ENCODE peak calls at places on chromosomes 3 and 15, in five cellular contexts. L, R, N, T and Z are unnamed samples.

GRCh38 chr15:41180206-41180789 is 50.3 kb downstream of the EXD1 start:
- DNase-seq in R (no peak), T (no peak), L (no peak), N (no peak), Z (no peak)

GRCh38 chr3:167814441-167814951 is 79.0 kb downstream of the SERPINI1 start:
- DNase-seq in N (no peak), R (no peak), L (no peak), T (no peak), Z (peak)

GRCh38 chr3:111735271-111735758 is 123.8 kb upstream of the PHLDB2 start:
- DNase-seq in L (no peak), T (no peak), R (no peak), N (no peak), Z (peak)

GRCh38 chr15:68310178-68310810 is 32.7 kb downstream of the FEM1B start:
- DNase-seq in T (no peak), R (no peak), L (no peak), N (no peak), Z (no peak)

GRCh38 chr3:187186801-187187421 is 10.4 kb upstream of the RTP1 start:
- DNase-seq in R (no peak), N (no peak), T (no peak), L (peak), Z (peak)

GRCh38 chr3:198107840-198108734 is 148.1 kb downstream of the LMLN start:
- DNase-seq in N (no peak), R (no peak), L (no peak), T (no peak), Z (peak)

GRCh38 chr3:88985491-88985890 is 121.9 kb upstream of the EPHA3 start:
- DNase-seq in T (no peak), R (no peak), N (no peak), L (no peak), Z (no peak)

GRCh38 chr15:26670116-26670515 is 102.8 kb downstream of the GABRB3 start:
- DNase-seq in R (no peak), T (no peak), L (no peak), N (no peak), Z (no peak)

GRCh38 chr3:16936656-16937055 is 51.9 kb downstream of the PLCL2 start:
- DNase-seq in T (no peak), R (no peak), L (no peak), N (no peak), Z (no peak)

GRCh38 chr3:160409812-160410610 is 10.6 kb downstream of the SMC4 start:
- DNase-seq in R (no peak), T (no peak), L (no peak), N (no peak), Z (no peak)

GRCh38 chr15:75229191-75230015 is 27.7 kb downstream of the C15orf39 start:
- DNase-seq in N (no peak), T (no peak), L (no peak), R (no peak), Z (no peak)

GRCh38 chr3:185687479-185687878 is 101.4 kb downstream of the SENP2 start:
- DNase-seq in L (no peak), R (no peak), N (no peak), T (no peak), Z (no peak)

GRCh38 chr15:60563539-60564404 is 84.8 kb upstream of the ICE2 start:
- DNase-seq in L (no peak), N (no peak), T (no peak), R (no peak), Z (no peak)

GRCh38 chr3:159127021-159127392 is 325.2 kb downstream of the MFSD1 start:
- DNase-seq in L (no peak), T (no peak), N (no peak), R (no peak), Z (no peak)

GRCh38 chr3:115693868-115694267 is 70.6 kb downstream of the GAP43 start:
- DNase-seq in N (no peak), R (no peak), L (no peak), T (no peak), Z (no peak)

GRCh38 chr15:39591896-39592315 is 11.0 kb downstream of the THBS1 start:
- DNase-seq in N (no peak), R (no peak), L (no peak), T (no peak), Z (no peak)

GRCh38 chr3:159989973-159990846 is 1.6 kb downstream of the IL12A start:
- DNase-seq in N (no peak), T (no peak), L (no peak), R (no peak), Z (no peak)

GRCh38 chr3:89246326-89246725 is 138.9 kb downstream of the EPHA3 start:
- DNase-seq in T (peak), R (no peak), L (no peak), N (no peak), Z (peak)

GRCh38 chr3:193174137-193174536 is 66.9 kb upstream of the PLAAT1 start:
- DNase-seq in N (no peak), R (no peak), L (no peak), T (no peak), Z (no peak)

GRCh38 chr3:99884484-99884883 is 66.8 kb downstream of the CMSS1 start:
- DNase-seq in R (no peak), N (no peak), L (no peak), T (no peak), Z (no peak)

GRCh38 chr3:194730369-194730768 is 44.7 kb downstream of the FAM43A start:
- DNase-seq in R (no peak), N (no peak), T (no peak), L (peak), Z (peak)

GRCh38 chr15:55993804-55994539 is 560 bp upstream of the NEDD4 start:
- DNase-seq in T (no peak), R (no peak), N (no peak), L (no peak), Z (peak)

GRCh38 chr3:60809857-60810256 is 441.4 kb downstream of the FHIT start:
- DNase-seq in N (no peak), R (no peak), T (no peak), L (no peak), Z (peak)

GRCh38 chr3:105032541-105032940 is 334.2 kb upstream of the ALCAM start:
- DNase-seq in L (no peak), T (no peak), N (no peak), R (no peak), Z (no peak)

GRCh38 chr3:177483182-177483967 is 286.1 kb upstream of the TBL1XR1 start:
- DNase-seq in N (no peak), L (no peak), T (peak), R (no peak), Z (peak)
- TF ChIP-seq CTCF in N (no peak), L (peak), T (peak), R (no peak), Z (peak)

DNA sequence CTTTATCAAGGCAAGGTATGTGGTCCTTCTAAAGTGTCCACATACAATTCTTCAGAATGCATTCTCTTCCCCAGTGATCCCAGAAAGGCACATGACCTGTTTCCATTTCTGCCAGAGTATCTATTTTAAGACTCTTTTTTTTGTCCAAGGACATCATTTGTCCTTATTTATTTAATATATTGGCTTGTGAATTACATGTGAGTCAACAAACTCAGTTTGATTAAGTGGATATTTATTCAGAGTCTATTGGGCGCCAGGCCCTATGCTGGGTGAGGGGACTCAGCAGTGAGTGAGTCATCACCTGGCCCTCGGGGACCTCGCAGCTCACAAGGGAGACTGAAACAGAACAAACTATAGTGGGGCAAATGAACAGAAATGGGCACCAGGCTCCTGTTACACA is 136.8 kb downstream of the SNRK start:
- DNase-seq in L (no peak), R (no peak), T (no peak), N (no peak), Z (peak)
- TF ChIP-seq CTCF in L (no peak), R (no peak), T (no peak), N (no peak), Z (no peak)

DNA sequence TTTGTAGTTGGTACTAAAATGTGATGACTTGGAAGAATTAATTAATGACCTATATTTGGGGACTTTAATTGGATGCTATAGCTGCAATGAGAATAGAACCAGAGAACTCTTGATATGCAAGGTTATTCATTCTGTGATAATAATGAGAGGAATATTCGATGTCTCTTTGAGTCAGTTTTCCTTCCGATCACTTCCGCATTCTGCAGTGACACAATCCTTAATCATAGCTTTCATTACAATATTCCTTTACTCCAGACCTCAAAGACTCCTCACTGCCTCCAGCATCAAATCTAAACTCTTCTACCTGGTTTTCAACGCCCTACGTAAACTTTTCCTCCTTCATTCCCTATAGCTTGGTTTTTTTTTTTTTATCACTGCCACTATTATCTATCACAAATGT is 21.6 kb downstream of the B3GNT5 start:
- DNase-seq in N (no peak), T (no peak), L (no peak), R (no peak), Z (peak)
- TF ChIP-seq CTCF in N (no peak), T (no peak), L (no peak), R (no peak), Z (no peak)

GRCh38 chr15:64137226-64137833 is 14.2 kb upstream of the SNX22 start:
- DNase-seq in L (no peak), R (no peak), N (no peak), T (no peak), Z (no peak)
- TF ChIP-seq CTCF in L (no peak), R (no peak), N (no peak), T (no peak), Z (no peak)